ENCODE peak calls at places on chromosome 10, in six cellular contexts. W, L, R, J, Q and V are unnamed samples.

GRCh38 chr10:16787361-16787791 is 29.8 kb downstream of the RSU1 start:
- DNase-seq in W (no peak), L (no peak), R (no peak), J (no peak), Q (no peak), V (no peak)

GRCh38 chr10:102723989-102724388 is 9.6 kb downstream of the SFXN2 start:
- DNase-seq in W (no peak), L (no peak), R (no peak), J (no peak), Q (no peak), V (no peak)

GRCh38 chr10:116272497-116273221 is at the start of gene GFRA1:
- DNase-seq in W (peak), L (no peak), R (no peak), J (no peak), Q (peak), V (no peak)

GRCh38 chr10:86598151-86598550 is 56.2 kb upstream of the OPN4 start:
- DNase-seq in W (peak), L (no peak), R (peak), J (no peak), Q (no peak), V (no peak)

GRCh38 chr10:103491729-103492364 is 1.7 kb upstream of the NEURL1 start:
- DNase-seq in W (peak), L (peak), R (peak), J (no peak), Q (peak), V (peak)

GRCh38 chr10:79401015-79401921 is 44.2 kb downstream of the ZCCHC24 start:
- DNase-seq in W (peak), L (peak), R (peak), J (no peak), Q (peak), V (peak)

GRCh38 chr10:21533577-21534475 is at the start of gene MLLT10:
- DNase-seq in W (peak), L (peak), R (peak), J (peak), Q (peak), V (peak)

GRCh38 chr10:84244651-84245270 is at the start of gene RGR:
- DNase-seq in W (no peak), L (peak), R (no peak), J (no peak), Q (peak), V (no peak)

GRCh38 chr10:77358666-77359065 is 278.9 kb downstream of the KCNMA1 start:
- DNase-seq in W (no peak), L (no peak), R (no peak), J (no peak), Q (no peak), V (no peak)

GRCh38 chr10:88116491-88116890 is 253.1 kb downstream of the PTEN start:
- DNase-seq in W (peak), L (peak), R (no peak), J (no peak), Q (no peak), V (no peak)

GRCh38 chr10:88120075-88120474 is 256.6 kb downstream of the PTEN start:
- DNase-seq in W (no peak), L (no peak), R (no peak), J (no peak), Q (no peak), V (no peak)

GRCh38 chr10:88117227-88117626 is 253.8 kb downstream of the PTEN start:
- DNase-seq in W (no peak), L (no peak), R (no peak), J (no peak), Q (no peak), V (no peak)

GRCh38 chr10:88118769-88119559 is 255.5 kb downstream of the PTEN start:
- DNase-seq in W (no peak), L (no peak), R (no peak), J (no peak), Q (no peak), V (no peak)

GRCh38 chr10:88117869-88118632 is 254.6 kb downstream of the PTEN start:
- DNase-seq in W (no peak), L (no peak), R (no peak), J (no peak), Q (no peak), V (peak)
- TF ChIP-seq CTCF in W (no peak), L (no peak), R (peak), J (peak), Q (peak), V (peak)

GRCh38 chr10:19788075-19788686 is 28.1 kb upstream of the PLXDC2 start:
- DNase-seq in W (peak), L (peak), R (peak), J (peak), Q (peak), V (peak)
- H3K4me3 ChIP-seq in W (no peak), L (no peak), R (no peak), J (no peak), Q (no peak), V (no peak)

GRCh38 chr10:66190413-66190812 is 735.4 kb upstream of the LRRTM3 start:
- DNase-seq in W (no peak), L (no peak), R (no peak), J (no peak), Q (no peak), V (no peak)
- TF ChIP-seq CTCF in W (no peak), L (no peak), R (no peak), J (no peak), Q (no peak), V (no peak)

GRCh38 chr10:3829193-3830050 is 44.4 kb upstream of the KLF6 start:
- DNase-seq in W (no peak), L (no peak), R (no peak), J (no peak), Q (no peak), V (peak)
- H3K4me3 ChIP-seq in W (peak), L (peak), R (peak), J (no peak), Q (no peak), V (peak)

GRCh38 chr10:100621360-100622205 is 85.8 kb downstream of the HIF1AN start:
- DNase-seq in W (peak), L (peak), R (peak), J (no peak), Q (no peak), V (peak)
- TF ChIP-seq CTCF in W (no peak), L (no peak), R (no peak), J (no peak), Q (no peak), V (no peak)

DNA sequence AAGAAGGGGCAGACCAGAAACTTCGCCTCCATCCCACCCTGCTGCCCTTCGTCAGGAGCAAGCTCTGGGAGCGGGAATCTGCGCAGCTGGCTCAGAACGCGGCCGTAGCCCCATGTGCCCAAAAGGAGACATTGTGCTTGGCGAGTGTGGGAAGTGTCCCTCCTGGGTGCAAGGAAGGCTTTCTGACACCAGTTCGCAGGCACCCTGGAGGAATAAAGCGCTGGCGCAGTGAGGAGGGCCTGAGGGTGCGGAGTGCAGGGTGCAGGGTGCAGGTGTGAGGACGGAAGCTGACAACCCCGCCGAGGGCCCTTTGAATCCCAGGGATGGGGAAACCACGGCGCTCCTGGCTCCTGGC is 811 bp downstream of the SLIT1 start:
- DNase-seq in W (no peak), L (no peak), R (no peak), J (no peak), Q (no peak), V (no peak)
- H3K4me3 ChIP-seq in W (no peak), L (no peak), R (no peak), J (no peak), Q (peak), V (no peak)

DNA sequence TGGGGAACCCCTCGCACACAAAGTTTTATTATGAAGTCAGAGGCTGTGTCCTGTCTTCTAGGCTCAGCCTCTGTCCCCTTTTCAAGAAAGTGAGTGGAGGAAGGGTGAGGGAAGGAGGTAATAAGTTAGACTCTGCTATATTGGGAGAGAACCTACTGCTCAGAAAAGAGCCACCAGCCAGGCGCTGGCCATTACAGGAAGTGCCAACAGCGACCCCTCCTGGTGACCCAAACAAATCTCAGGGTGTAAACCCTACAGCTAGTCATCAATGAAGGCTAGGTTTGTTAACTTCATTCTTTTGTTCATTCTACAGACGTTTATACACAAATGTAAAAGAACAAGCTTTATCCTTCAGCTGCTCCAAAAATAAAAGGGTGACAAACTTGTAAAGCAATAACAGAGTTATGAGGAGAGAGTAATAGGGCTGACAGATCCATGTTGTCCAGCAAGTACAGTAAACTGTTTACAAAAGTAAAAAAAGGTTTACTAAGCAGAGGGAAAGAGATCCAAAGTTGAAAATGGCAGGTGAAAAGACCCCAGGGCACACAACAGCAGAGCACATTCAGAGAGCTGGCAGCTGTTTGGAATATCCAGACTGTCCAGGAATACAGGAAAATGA is 82.7 kb downstream of the FAM204A start:
- DNase-seq in W (peak), L (peak), R (peak), J (peak), Q (peak), V (peak)
- TF ChIP-seq CTCF in W (peak), L (peak), R (peak), J (peak), Q (peak), V (peak)

GRCh38 chr10:70456164-70456563 is 14.7 kb upstream of the NODAL start:
- DNase-seq in W (no peak), L (no peak), R (no peak), J (no peak), Q (no peak), V (no peak)

GRCh38 chr10:70457759-70458305 is 16.4 kb upstream of the NODAL start:
- DNase-seq in W (no peak), L (no peak), R (no peak), J (no peak), Q (no peak), V (no peak)

GRCh38 chr10:70459771-70460490 is 18.4 kb upstream of the NODAL start:
- DNase-seq in W (no peak), L (no peak), R (no peak), J (no peak), Q (no peak), V (no peak)

GRCh38 chr10:70459061-70459770 is 17.7 kb upstream of the NODAL start:
- DNase-seq in W (no peak), L (no peak), R (no peak), J (no peak), Q (no peak), V (no peak)

GRCh38 chr10:70458329-70459060 is 17.0 kb upstream of the NODAL start:
- DNase-seq in W (peak), L (peak), R (peak), J (no peak), Q (peak), V (peak)
- H3K4me3 ChIP-seq in W (no peak), L (peak), R (no peak), J (no peak), Q (peak), V (peak)

DNA sequence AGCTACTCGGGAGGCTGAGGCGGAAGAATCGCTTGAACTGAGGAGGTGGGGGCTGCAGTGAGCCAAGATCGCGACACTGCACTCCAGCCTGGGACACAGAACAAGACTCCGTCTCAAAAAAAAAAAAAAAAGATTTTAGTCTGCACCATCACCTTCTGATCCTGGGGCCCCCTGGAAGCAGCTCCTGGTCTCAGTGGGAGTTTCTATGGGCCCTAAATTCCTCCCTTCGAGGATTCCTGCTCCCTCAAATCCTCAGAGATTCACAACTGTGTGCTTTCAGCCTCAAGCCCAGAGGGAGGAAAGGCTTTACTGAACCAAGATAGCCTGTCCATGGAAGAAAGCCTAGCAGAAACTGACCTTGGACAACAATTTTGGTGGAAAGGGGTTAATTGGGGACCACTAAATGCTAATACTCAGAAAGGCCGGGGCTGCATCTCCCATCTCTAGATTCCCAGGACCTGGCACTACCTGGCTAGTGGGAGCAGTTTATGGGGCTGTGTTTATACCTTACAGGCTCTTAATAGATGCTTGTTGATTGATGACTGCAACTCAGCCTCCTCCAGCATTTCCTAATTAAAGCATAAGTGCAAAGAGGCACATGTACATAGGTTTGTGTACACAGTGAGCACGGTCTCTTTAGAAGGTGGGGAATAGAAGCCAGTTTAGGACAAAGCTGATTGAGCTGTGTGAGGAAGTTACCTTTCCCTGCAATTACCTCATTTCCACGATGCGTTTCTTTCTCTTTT is 9.2 kb upstream of the FGFR2 start:
- DNase-seq in W (no peak), L (no peak), R (no peak), J (no peak), Q (no peak), V (no peak)
- TF ChIP-seq CTCF in W (no peak), L (no peak), R (no peak), J (no peak), Q (no peak), V (no peak)

DNA sequence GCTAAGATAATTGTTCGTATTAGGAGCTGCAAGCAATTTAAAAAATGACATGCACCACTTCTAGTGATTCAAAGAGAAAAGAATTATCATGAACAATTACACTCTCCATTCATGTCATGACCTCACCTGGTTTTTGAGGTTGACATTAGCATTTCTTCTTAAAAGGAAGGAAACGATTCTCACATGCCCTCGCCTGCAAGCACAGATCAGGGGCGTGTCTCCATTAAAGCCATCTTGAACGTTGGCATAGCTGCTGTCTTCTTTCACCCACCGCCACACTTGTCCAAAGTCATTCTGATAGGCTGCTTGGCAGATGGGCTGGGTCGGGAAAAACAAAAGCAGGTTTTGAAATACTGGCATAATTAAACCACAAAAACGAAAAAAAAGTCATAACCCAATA is 19.9 kb downstream of the ANKRD22 start:
- DNase-seq in W (no peak), L (no peak), R (no peak), J (no peak), Q (no peak), V (no peak)
- H3K4me3 ChIP-seq in W (no peak), L (no peak), R (no peak), J (no peak), Q (no peak), V (no peak)